ENCODE peak calls at places on chromosomes 5 and 9, in seven cellular contexts. One of them, this sample, is unnamed.

GRCh38 chr9:120441446-120442279 is 138.3 kb downstream of the CDK5RAP2 start:
- DNase-seq in prostate gland: no peak
- DNase-seq in heart left ventricle: no peak
- DNase-seq in HFFc6: peak; percentile 70
- DNase-seq in upper lobe of right lung: no peak
- DNase-seq in heart right ventricle: no peak
- DNase-seq in brain microvascular endothelial cell: peak; percentile 96
- DNase-seq in this sample: no peak

GRCh38 chr9:136943291-136944093 is 1.0 kb downstream of the FBXW5 start:
- DNase-seq in prostate gland: no peak
- DNase-seq in heart left ventricle: peak; percentile 61
- DNase-seq in HFFc6: peak; percentile 19
- DNase-seq in upper lobe of right lung: peak; percentile 79
- DNase-seq in heart right ventricle: no peak
- DNase-seq in brain microvascular endothelial cell: peak; percentile 21
- DNase-seq in this sample: no peak

GRCh38 chr5:16866220-16866619 is 69.9 kb downstream of the MYO10 start:
- DNase-seq in prostate gland: no peak
- DNase-seq in heart left ventricle: no peak
- DNase-seq in HFFc6: no peak
- DNase-seq in upper lobe of right lung: no peak
- DNase-seq in heart right ventricle: no peak
- DNase-seq in brain microvascular endothelial cell: no peak
- DNase-seq in this sample: no peak

GRCh38 chr9:131605770-131606590 is 60.7 kb downstream of the PRRT1B start:
- DNase-seq in prostate gland: no peak
- DNase-seq in heart left ventricle: no peak
- DNase-seq in HFFc6: no peak
- DNase-seq in upper lobe of right lung: no peak
- DNase-seq in heart right ventricle: no peak
- DNase-seq in brain microvascular endothelial cell: peak; percentile 63
- DNase-seq in this sample: no peak

GRCh38 chr5:106508894-106509293 is 1161.8 kb downstream of the EFNA5 start:
- DNase-seq in prostate gland: no peak
- DNase-seq in heart left ventricle: peak; percentile 24
- DNase-seq in HFFc6: no peak
- DNase-seq in upper lobe of right lung: no peak
- DNase-seq in heart right ventricle: no peak
- DNase-seq in brain microvascular endothelial cell: no peak
- DNase-seq in this sample: no peak

GRCh38 chr5:31598640-31599611 is 40.0 kb upstream of the PDZD2 start:
- DNase-seq in prostate gland: no peak
- DNase-seq in heart left ventricle: no peak
- DNase-seq in HFFc6: no peak
- DNase-seq in upper lobe of right lung: no peak
- DNase-seq in heart right ventricle: no peak
- DNase-seq in brain microvascular endothelial cell: no peak
- DNase-seq in this sample: no peak

GRCh38 chr5:129853588-129853987 is 50.7 kb upstream of the CHSY3 start:
- DNase-seq in prostate gland: no peak
- DNase-seq in heart left ventricle: no peak
- DNase-seq in HFFc6: no peak
- DNase-seq in upper lobe of right lung: no peak
- DNase-seq in heart right ventricle: no peak
- DNase-seq in brain microvascular endothelial cell: no peak
- DNase-seq in this sample: no peak

GRCh38 chr5:181054138-181054537 is 14.1 kb downstream of the BTNL9 start:
- DNase-seq in prostate gland: no peak
- DNase-seq in heart left ventricle: no peak
- DNase-seq in HFFc6: no peak
- DNase-seq in upper lobe of right lung: no peak
- DNase-seq in heart right ventricle: no peak
- DNase-seq in brain microvascular endothelial cell: no peak
- DNase-seq in this sample: no peak

GRCh38 chr5:149855371-149855770 is 89.2 kb downstream of the PDE6A start:
- DNase-seq in prostate gland: no peak
- DNase-seq in heart left ventricle: no peak
- DNase-seq in HFFc6: no peak
- DNase-seq in upper lobe of right lung: no peak
- DNase-seq in heart right ventricle: no peak
- DNase-seq in brain microvascular endothelial cell: no peak
- DNase-seq in this sample: no peak

GRCh38 chr5:54902817-54903473 is 82.4 kb downstream of the ESM1 start:
- DNase-seq in prostate gland: no peak
- DNase-seq in heart left ventricle: no peak
- DNase-seq in HFFc6: peak; percentile 23
- DNase-seq in upper lobe of right lung: no peak
- DNase-seq in heart right ventricle: no peak
- DNase-seq in brain microvascular endothelial cell: no peak
- DNase-seq in this sample: no peak

GRCh38 chr9:40884072-40884901 is 244.2 kb downstream of the FOXD4L6 start:
- DNase-seq in prostate gland: no peak
- DNase-seq in heart left ventricle: no peak
- DNase-seq in HFFc6: no peak
- DNase-seq in upper lobe of right lung: peak; percentile 66
- DNase-seq in heart right ventricle: peak; percentile 16
- DNase-seq in brain microvascular endothelial cell: no peak
- DNase-seq in this sample: no peak

GRCh38 chr9:110427497-110428104 is 89.9 kb upstream of the TXNDC8 start:
- DNase-seq in prostate gland: no peak
- DNase-seq in heart left ventricle: peak; percentile 41
- DNase-seq in HFFc6: peak; percentile 24
- DNase-seq in upper lobe of right lung: peak; percentile 71
- DNase-seq in heart right ventricle: peak; percentile 35
- DNase-seq in brain microvascular endothelial cell: peak; percentile 52
- DNase-seq in this sample: no peak

GRCh38 chr5:84382363-84383295 is 2.1 kb downstream of the EDIL3 start:
- DNase-seq in prostate gland: peak; percentile 26
- DNase-seq in heart left ventricle: peak; percentile 54
- DNase-seq in HFFc6: no peak
- DNase-seq in upper lobe of right lung: peak; percentile 72
- DNase-seq in heart right ventricle: peak; percentile 24
- DNase-seq in brain microvascular endothelial cell: peak; percentile 59
- DNase-seq in this sample: no peak

GRCh38 chr5:124774002-124774318 is 27.5 kb upstream of the ZNF608 start:
- DNase-seq in prostate gland: no peak
- DNase-seq in heart left ventricle: no peak
- DNase-seq in HFFc6: no peak
- DNase-seq in upper lobe of right lung: no peak
- DNase-seq in heart right ventricle: no peak
- DNase-seq in brain microvascular endothelial cell: no peak
- DNase-seq in this sample: no peak

GRCh38 chr5:154228696-154229095 is 38.2 kb downstream of the GALNT10 start:
- DNase-seq in prostate gland: no peak
- DNase-seq in heart left ventricle: no peak
- DNase-seq in HFFc6: no peak
- DNase-seq in upper lobe of right lung: no peak
- DNase-seq in heart right ventricle: no peak
- DNase-seq in brain microvascular endothelial cell: no peak
- DNase-seq in this sample: no peak

GRCh38 chr5:141816598-141817399 is 61.4 kb downstream of the PCDH1 start:
- DNase-seq in prostate gland: no peak
- DNase-seq in heart left ventricle: no peak
- DNase-seq in HFFc6: no peak
- DNase-seq in upper lobe of right lung: no peak
- DNase-seq in heart right ventricle: peak; percentile 39
- DNase-seq in brain microvascular endothelial cell: no peak
- DNase-seq in this sample: no peak

GRCh38 chr5:55694152-55694830 is 17.8 kb downstream of the SLC38A9 start:
- DNase-seq in prostate gland: no peak
- DNase-seq in heart left ventricle: no peak
- DNase-seq in HFFc6: peak; percentile 18
- DNase-seq in upper lobe of right lung: no peak
- DNase-seq in heart right ventricle: no peak
- DNase-seq in brain microvascular endothelial cell: no peak
- DNase-seq in this sample: no peak

GRCh38 chr9:68678430-68678829 is 26.6 kb upstream of the PIP5K1B start:
- DNase-seq in prostate gland: no peak
- DNase-seq in heart left ventricle: no peak
- DNase-seq in HFFc6: no peak
- DNase-seq in upper lobe of right lung: no peak
- DNase-seq in heart right ventricle: no peak
- DNase-seq in brain microvascular endothelial cell: no peak
- DNase-seq in this sample: no peak

GRCh38 chr5:124519396-124519795 is 227.0 kb downstream of the ZNF608 start:
- DNase-seq in prostate gland: no peak
- DNase-seq in heart left ventricle: no peak
- DNase-seq in HFFc6: peak; percentile 42
- DNase-seq in upper lobe of right lung: no peak
- DNase-seq in heart right ventricle: no peak
- DNase-seq in brain microvascular endothelial cell: peak; percentile 58
- DNase-seq in this sample: no peak

GRCh38 chr9:127163409-127163808 is 41.0 kb upstream of the ANGPTL2 start:
- DNase-seq in prostate gland: no peak
- DNase-seq in heart left ventricle: no peak
- DNase-seq in HFFc6: peak; percentile 70
- DNase-seq in upper lobe of right lung: no peak
- DNase-seq in heart right ventricle: no peak
- DNase-seq in brain microvascular endothelial cell: peak; percentile 48
- DNase-seq in this sample: no peak

GRCh38 chr5:95392593-95393182 is 1.5 kb downstream of the FAM81B start:
- DNase-seq in prostate gland: peak; percentile 15
- DNase-seq in heart left ventricle: no peak
- DNase-seq in HFFc6: peak; percentile 8
- DNase-seq in upper lobe of right lung: no peak
- DNase-seq in heart right ventricle: no peak
- DNase-seq in brain microvascular endothelial cell: no peak
- DNase-seq in this sample: no peak

GRCh38 chr9:87327567-87328125 is 170.0 kb upstream of the DAPK1 start:
- DNase-seq in prostate gland: no peak
- DNase-seq in heart left ventricle: no peak
- DNase-seq in HFFc6: peak; percentile 51
- DNase-seq in upper lobe of right lung: no peak
- DNase-seq in heart right ventricle: no peak
- DNase-seq in brain microvascular endothelial cell: no peak
- DNase-seq in this sample: no peak

DNA sequence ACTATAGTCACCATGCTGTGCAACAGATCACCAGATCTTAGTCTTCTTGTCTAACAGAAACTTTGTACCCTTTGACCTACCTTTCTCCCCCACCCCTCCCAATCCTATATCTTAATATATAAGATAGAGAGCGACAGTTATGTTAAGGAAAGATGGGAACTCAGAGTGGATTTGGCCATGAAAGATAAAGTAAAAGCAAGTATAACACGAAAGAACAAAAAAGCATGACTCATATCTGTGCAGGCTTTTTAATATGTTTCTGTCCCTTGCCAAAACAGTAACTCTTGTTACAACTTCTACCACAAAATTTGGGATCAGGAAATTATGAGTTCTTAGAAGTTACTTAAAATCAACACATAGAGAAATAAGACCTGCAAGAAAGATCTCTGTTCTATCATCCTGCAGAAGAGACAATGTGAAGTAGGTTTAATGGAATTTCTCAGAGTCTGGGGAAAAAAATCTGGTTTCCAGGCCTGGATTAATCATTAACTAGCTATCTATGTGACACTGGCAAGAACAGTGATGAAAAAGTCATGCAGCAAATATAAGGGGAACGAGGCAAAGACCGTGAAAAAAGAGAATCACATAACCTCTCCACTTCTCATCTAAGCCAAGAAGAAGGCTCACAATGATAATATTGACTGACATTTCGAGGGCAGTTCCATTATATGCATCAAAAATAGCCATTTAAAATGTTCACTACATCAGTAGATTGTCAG is 18.6 kb downstream of the BAAT start:
- DNase-seq in prostate gland: no peak
- DNase-seq in heart left ventricle: no peak
- DNase-seq in HFFc6: peak; percentile 18
- DNase-seq in upper lobe of right lung: no peak
- DNase-seq in heart right ventricle: no peak
- DNase-seq in brain microvascular endothelial cell: no peak
- DNase-seq in this sample: no peak
- TF ChIP-seq CTCF in prostate gland: no peak
- TF ChIP-seq CTCF in heart left ventricle: no peak
- TF ChIP-seq CTCF in HFFc6: no peak
- TF ChIP-seq CTCF in upper lobe of right lung: no peak
- TF ChIP-seq CTCF in heart right ventricle: no peak
- TF ChIP-seq CTCF in brain microvascular endothelial cell: no peak
- TF ChIP-seq CTCF in this sample: no peak

GRCh38 chr9:3292311-3292710 is 233.5 kb downstream of the RFX3 start:
- DNase-seq in prostate gland: no peak
- DNase-seq in heart left ventricle: no peak
- DNase-seq in HFFc6: no peak
- DNase-seq in upper lobe of right lung: no peak
- DNase-seq in heart right ventricle: no peak
- DNase-seq in brain microvascular endothelial cell: no peak
- DNase-seq in this sample: no peak

GRCh38 chr9:3299872-3300271 is 225.9 kb downstream of the RFX3 start:
- DNase-seq in prostate gland: no peak
- DNase-seq in heart left ventricle: no peak
- DNase-seq in HFFc6: no peak
- DNase-seq in upper lobe of right lung: no peak
- DNase-seq in heart right ventricle: no peak
- DNase-seq in brain microvascular endothelial cell: no peak
- DNase-seq in this sample: no peak

DNA sequence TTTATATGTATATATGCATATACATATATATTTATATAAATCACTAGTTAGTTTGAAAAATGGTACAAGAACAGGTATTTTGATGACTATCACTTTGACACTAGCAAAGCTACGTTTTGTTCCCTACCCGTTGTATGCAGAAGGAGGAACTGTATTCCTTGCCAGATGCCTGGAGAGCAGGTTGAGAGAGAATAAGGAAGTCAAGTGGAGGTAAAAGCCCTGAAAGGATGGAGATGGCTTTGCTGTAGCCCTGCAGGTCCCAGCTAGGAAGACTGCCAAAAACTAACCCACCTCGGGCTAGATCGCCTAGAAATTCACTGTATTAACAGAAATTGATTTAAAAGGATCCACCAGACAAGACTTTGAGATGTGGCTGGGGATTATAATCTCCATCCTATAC is 229.3 kb downstream of the RFX3 start:
- DNase-seq in prostate gland: no peak
- DNase-seq in heart left ventricle: no peak
- DNase-seq in HFFc6: no peak
- DNase-seq in upper lobe of right lung: no peak
- DNase-seq in heart right ventricle: no peak
- DNase-seq in brain microvascular endothelial cell: no peak
- DNase-seq in this sample: no peak
- TF ChIP-seq CTCF in prostate gland: no peak
- TF ChIP-seq CTCF in heart left ventricle: no peak
- TF ChIP-seq CTCF in HFFc6: no peak
- TF ChIP-seq CTCF in upper lobe of right lung: no peak
- TF ChIP-seq CTCF in heart right ventricle: no peak
- TF ChIP-seq CTCF in brain microvascular endothelial cell: no peak
- TF ChIP-seq CTCF in this sample: no peak

GRCh38 chr5:96529559-96529958 is 96.5 kb upstream of the PCSK1 start:
- DNase-seq in prostate gland: no peak
- DNase-seq in heart left ventricle: no peak
- DNase-seq in HFFc6: no peak
- DNase-seq in upper lobe of right lung: no peak
- DNase-seq in heart right ventricle: no peak
- DNase-seq in brain microvascular endothelial cell: no peak
- DNase-seq in this sample: no peak
- TF ChIP-seq CTCF in prostate gland: no peak
- TF ChIP-seq CTCF in heart left ventricle: no peak
- TF ChIP-seq CTCF in HFFc6: no peak
- TF ChIP-seq CTCF in upper lobe of right lung: no peak
- TF ChIP-seq CTCF in heart right ventricle: no peak
- TF ChIP-seq CTCF in brain microvascular endothelial cell: no peak
- TF ChIP-seq CTCF in this sample: no peak

GRCh38 chr9:77789891-77790290 is 141.8 kb upstream of the GNA14 start:
- DNase-seq in prostate gland: no peak
- DNase-seq in heart left ventricle: no peak
- DNase-seq in HFFc6: no peak
- DNase-seq in upper lobe of right lung: no peak
- DNase-seq in heart right ventricle: no peak
- DNase-seq in brain microvascular endothelial cell: no peak
- DNase-seq in this sample: no peak

GRCh38 chr9:77793909-77794308 is 145.8 kb upstream of the GNA14 start:
- DNase-seq in prostate gland: no peak
- DNase-seq in heart left ventricle: no peak
- DNase-seq in HFFc6: peak; percentile 42
- DNase-seq in upper lobe of right lung: no peak
- DNase-seq in heart right ventricle: no peak
- DNase-seq in brain microvascular endothelial cell: no peak
- DNase-seq in this sample: no peak
- TF ChIP-seq CTCF in prostate gland: no peak
- TF ChIP-seq CTCF in heart left ventricle: peak; percentile 19
- TF ChIP-seq CTCF in HFFc6: peak; percentile 57
- TF ChIP-seq CTCF in upper lobe of right lung: peak; percentile 22
- TF ChIP-seq CTCF in heart right ventricle: peak; percentile 38
- TF ChIP-seq CTCF in brain microvascular endothelial cell: peak; percentile 14
- TF ChIP-seq CTCF in this sample: no peak